ENCODE peak calls at places on chromosomes 6 and 20, in nine cellular contexts. W is AG04450, R is endodermal cell, N is fibroblast of lung, C is H7, V is brain microvascular endothelial cell, P is A673, E is breast epithelium, L is K562. H is an unnamed sample. For H3K27me3, the result is how much of the 10 kb centered on the place peaks cover.

GRCh38 chr20:8967641-8968245 is 101.1 kb upstream of the PLCB4 start:
- DNase-seq in W (no peak), R (no peak), N (peak), C (no peak), V (no peak), P (no peak), E (no peak), L (no peak), H (no peak)

GRCh38 chr6:89966250-89966588 is 72.0 kb downstream of the GJA10 start:
- DNase-seq in W (no peak), R (no peak), N (peak), C (no peak), V (no peak), P (no peak), E (no peak), L (no peak), H (peak)

GRCh38 chr6:118325220-118325860 is 222.8 kb upstream of the PLN start:
- DNase-seq in W (no peak), R (no peak), N (peak), C (no peak), V (peak), P (no peak), E (no peak), L (peak), H (peak)

GRCh38 chr6:14031516-14031915 is 86.1 kb upstream of the CD83 start:
- DNase-seq in W (no peak), R (no peak), N (no peak), C (no peak), V (no peak), P (no peak), E (peak), L (no peak), H (peak)

GRCh38 chr20:20292472-20292871 is 75.4 kb upstream of the INSM1 start:
- DNase-seq in W (no peak), R (no peak), N (no peak), C (no peak), V (no peak), P (no peak), E (no peak), L (no peak), H (no peak)

GRCh38 chr20:11719153-11719552 is 198.5 kb upstream of the BTBD3 start:
- DNase-seq in W (no peak), R (peak), N (no peak), C (peak), V (no peak), P (no peak), E (no peak), L (no peak), H (no peak)

GRCh38 chr20:13800728-13801134 is 15.9 kb downstream of the NDUFAF5 start:
- DNase-seq in W (peak), R (no peak), N (peak), C (no peak), V (peak), P (peak), E (peak), L (no peak), H (peak)

GRCh38 chr6:36139431-36139830 is 9.1 kb downstream of the MAPK13 start:
- DNase-seq in W (no peak), R (peak), N (no peak), C (peak), V (no peak), P (peak), E (no peak), L (peak), H (peak)

GRCh38 chr20:17427646-17428045 is 103.5 kb downstream of the BFSP1 start:
- DNase-seq in W (no peak), R (no peak), N (no peak), C (no peak), V (no peak), P (no peak), E (no peak), L (no peak), H (no peak)

GRCh38 chr6:33206027-33206863 is 1.8 kb downstream of the HSD17B8 start:
- DNase-seq in W (no peak), R (no peak), N (no peak), C (no peak), V (no peak), P (no peak), E (no peak), L (no peak), H (no peak)

GRCh38 chr6:54516331-54516730 is 208.1 kb downstream of the TINAG start:
- DNase-seq in W (no peak), R (no peak), N (no peak), C (no peak), V (no peak), P (no peak), E (no peak), L (no peak), H (no peak)

GRCh38 chr20:64161595-64162238 is 2.5 kb upstream of the MYT1 start:
- DNase-seq in W (no peak), R (peak), N (peak), C (peak), V (peak), P (peak), E (no peak), L (peak), H (peak)

GRCh38 chr20:48564997-48565396 is 262.8 kb downstream of the PREX1 start:
- DNase-seq in W (no peak), R (no peak), N (no peak), C (no peak), V (no peak), P (no peak), E (no peak), L (peak), H (no peak)

GRCh38 chr6:34543421-34543820 is 12.7 kb downstream of the SPDEF start:
- DNase-seq in W (peak), R (no peak), N (peak), C (no peak), V (peak), P (no peak), E (no peak), L (no peak), H (no peak)

GRCh38 chr6:155171747-155172191 is 92.0 kb upstream of the CLDN20 start:
- DNase-seq in W (no peak), R (peak), N (peak), C (no peak), V (peak), P (peak), E (no peak), L (no peak), H (no peak)

GRCh38 chr6:27672113-27672799 is 199.4 kb upstream of the ZNF184 start:
- DNase-seq in W (no peak), R (peak), N (peak), C (no peak), V (peak), P (peak), E (no peak), L (peak), H (peak)

GRCh38 chr6:113813207-113813606 is 43.9 kb upstream of the MARCKS start:
- DNase-seq in W (no peak), R (no peak), N (peak), C (no peak), V (peak), P (no peak), E (no peak), L (no peak), H (peak)

GRCh38 chr20:905396-905961 is 10.7 kb downstream of the ANGPT4 start:
- DNase-seq in W (no peak), R (no peak), N (no peak), C (no peak), V (no peak), P (no peak), E (no peak), L (no peak), H (no peak)

GRCh38 chr6:170088349-170088951 is 202.4 kb downstream of the DLL1 start:
- DNase-seq in W (no peak), R (peak), N (no peak), C (no peak), V (no peak), P (no peak), E (no peak), L (no peak), H (no peak)

GRCh38 chr6:169932491-169932890 is 181.1 kb downstream of the ERMARD start:
- DNase-seq in W (no peak), R (no peak), N (no peak), C (peak), V (no peak), P (no peak), E (no peak), L (peak), H (no peak)

GRCh38 chr6:33752139-33753015 is 5.7 kb upstream of the IP6K3 start:
- DNase-seq in W (no peak), R (no peak), N (no peak), C (no peak), V (no peak), P (no peak), E (no peak), L (no peak), H (no peak)

GRCh38 chr20:35465976-35466375 is 10.6 kb downstream of the CEP250 start:
- DNase-seq in W (no peak), R (no peak), N (no peak), C (no peak), V (no peak), P (no peak), E (no peak), L (no peak), H (no peak)

GRCh38 chr20:49572857-49573256 is 4.9 kb upstream of the PTGIS start:
- DNase-seq in W (no peak), R (peak), N (no peak), C (peak), V (no peak), P (no peak), E (no peak), L (no peak), H (no peak)

GRCh38 chr6:39178804-39179203 is 50.5 kb downstream of the KCNK5 start:
- DNase-seq in W (no peak), R (no peak), N (no peak), C (no peak), V (no peak), P (no peak), E (no peak), L (no peak), H (no peak)

GRCh38 chr6:28104392-28105250 is 19.8 kb upstream of the ZSCAN16 start:
- DNase-seq in W (no peak), R (peak), N (peak), C (peak), V (peak), P (peak), E (peak), L (peak), H (peak)

GRCh38 chr20:1281279-1282057 is 15.4 kb downstream of the SNPH start:
- DNase-seq in W (no peak), R (peak), N (no peak), C (no peak), V (no peak), P (no peak), E (peak), L (no peak), H (no peak)

GRCh38 chr6:128437685-128438084 is 82.7 kb downstream of the PTPRK start:
- DNase-seq in W (no peak), R (no peak), N (no peak), C (no peak), V (no peak), P (peak), E (no peak), L (no peak), H (no peak)

GRCh38 chr6:69456086-69456485 is 340.7 kb downstream of the LMBRD1 start:
- DNase-seq in W (no peak), R (no peak), N (no peak), C (no peak), V (no peak), P (no peak), E (no peak), L (no peak), H (no peak)

GRCh38 chr6:75850026-75850385 is 101.0 kb downstream of the MYO6 start:
- DNase-seq in W (no peak), R (no peak), N (no peak), C (no peak), V (no peak), P (no peak), E (no peak), L (no peak), H (no peak)

GRCh38 chr6:6004147-6004995 is 2.4 kb downstream of the NRN1 start:
- DNase-seq in W (no peak), R (peak), N (peak), C (peak), V (peak), P (peak), E (no peak), L (no peak), H (no peak)

GRCh38 chr6:170028629-170029345 is 262.1 kb downstream of the DLL1 start:
- DNase-seq in W (no peak), R (peak), N (no peak), C (no peak), V (no peak), P (no peak), E (peak), L (no peak), H (no peak)

GRCh38 chr20:10636326-10636818 is 37.4 kb downstream of the JAG1 start:
- DNase-seq in W (peak), R (no peak), N (peak), C (no peak), V (peak), P (no peak), E (no peak), L (no peak), H (no peak)

GRCh38 chr6:70280462-70280861 is 22.4 kb downstream of the COL9A1 start:
- DNase-seq in W (no peak), R (peak), N (no peak), C (peak), V (no peak), P (no peak), E (no peak), L (peak), H (no peak)

GRCh38 chr20:48622421-48622820 is 205.4 kb downstream of the PREX1 start:
- DNase-seq in W (no peak), R (no peak), N (no peak), C (no peak), V (no peak), P (no peak), E (no peak), L (no peak), H (no peak)

GRCh38 chr6:15960740-15961629 is 167.9 kb upstream of the MYLIP start:
- DNase-seq in W (no peak), R (peak), N (no peak), C (peak), V (no peak), P (peak), E (no peak), L (peak), H (peak)

GRCh38 chr20:18613553-18613952 is 25.7 kb downstream of the DTD1 start:
- DNase-seq in W (no peak), R (no peak), N (no peak), C (no peak), V (peak), P (no peak), E (no peak), L (no peak), H (no peak)

GRCh38 chr6:8006208-8006607 is 58.0 kb downstream of the BLOC1S5 start:
- DNase-seq in W (no peak), R (no peak), N (peak), C (no peak), V (peak), P (peak), E (no peak), L (peak), H (peak)

GRCh38 chr6:45428734-45429133 is 51.0 kb upstream of the SUPT3H start:
- DNase-seq in W (no peak), R (no peak), N (no peak), C (no peak), V (no peak), P (no peak), E (no peak), L (no peak), H (no peak)
- H3K27me3 ChIP-seq in W (under half), R (under half), N (under half), C (under half), V (under half), P (under half), E (under half), L (under half), H (under half)

GRCh38 chr6:29747688-29748250 is 24.5 kb downstream of the HLA-F start:
- DNase-seq in W (no peak), R (peak), N (no peak), C (peak), V (no peak), P (no peak), E (no peak), L (no peak), H (no peak)
- H3K27me3 ChIP-seq in W (under half), R (half or more), N (under half), C (half or more), V (under half), P (under half), E (under half), L (under half), H (half or more)

GRCh38 chr20:2509794-2510193 is 1.1 kb upstream of the ZNF343 start:
- DNase-seq in W (no peak), R (no peak), N (no peak), C (peak), V (no peak), P (no peak), E (no peak), L (no peak), H (no peak)

GRCh38 chr20:2507464-2507863 is 1.3 kb downstream of the ZNF343 start:
- DNase-seq in W (no peak), R (no peak), N (peak), C (no peak), V (no peak), P (no peak), E (no peak), L (no peak), H (no peak)

GRCh38 chr20:2507875-2508630 is 662 bp downstream of the ZNF343 start:
- DNase-seq in W (no peak), R (no peak), N (peak), C (no peak), V (no peak), P (peak), E (peak), L (peak), H (no peak)

GRCh38 chr20:2508631-2509467 is at the start of gene ZNF343:
- DNase-seq in W (peak), R (peak), N (peak), C (peak), V (peak), P (peak), E (peak), L (peak), H (peak)

DNA sequence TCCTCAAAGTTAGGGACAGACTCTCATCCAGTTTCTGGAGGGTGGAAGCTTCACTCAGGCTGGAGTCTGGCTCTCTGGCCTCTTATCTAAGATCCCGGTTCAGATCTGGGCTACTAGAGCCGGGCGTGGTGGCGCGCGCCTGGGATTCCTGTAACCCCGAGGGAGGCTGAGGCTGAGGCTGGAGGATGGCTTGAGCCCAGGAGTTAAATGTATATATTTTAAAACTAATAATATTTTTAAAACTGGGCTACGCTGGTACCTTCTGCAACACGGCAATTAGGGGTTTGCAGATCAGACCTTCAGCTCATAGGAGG is 710 bp upstream of the ZNF343 start:
- DNase-seq in W (no peak), R (no peak), N (no peak), C (no peak), V (no peak), P (no peak), E (no peak), L (peak), H (no peak)
- H3K27me3 ChIP-seq in W (under half), R (under half), N (under half), C (half or more), V (under half), P (under half), E (under half), L (under half), H (under half)

DNA sequence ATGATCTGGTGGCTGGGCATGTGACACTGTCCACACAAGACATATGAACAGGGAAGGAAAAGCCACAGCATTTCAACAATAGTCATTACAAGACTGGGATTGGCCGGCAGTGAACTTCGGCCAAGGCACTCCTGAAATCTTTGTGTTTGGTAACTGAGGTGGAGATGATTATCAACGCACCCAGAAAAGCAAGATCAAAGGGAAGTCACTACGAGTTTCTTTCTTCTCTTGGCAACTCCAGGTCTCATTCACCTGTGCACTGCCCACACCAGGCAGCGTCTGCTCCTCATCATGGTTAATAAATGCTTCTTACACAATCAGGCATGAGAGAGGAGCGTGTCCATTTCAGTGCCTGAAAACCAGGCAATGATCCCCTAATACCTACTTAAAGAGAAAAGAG is 20.5 kb upstream of the FOXC1 start:
- DNase-seq in W (no peak), R (no peak), N (no peak), C (no peak), V (no peak), P (no peak), E (peak), L (no peak), H (no peak)
- H3K27me3 ChIP-seq in W (under half), R (under half), N (under half), C (under half), V (under half), P (half or more), E (under half), L (half or more), H (under half)

DNA sequence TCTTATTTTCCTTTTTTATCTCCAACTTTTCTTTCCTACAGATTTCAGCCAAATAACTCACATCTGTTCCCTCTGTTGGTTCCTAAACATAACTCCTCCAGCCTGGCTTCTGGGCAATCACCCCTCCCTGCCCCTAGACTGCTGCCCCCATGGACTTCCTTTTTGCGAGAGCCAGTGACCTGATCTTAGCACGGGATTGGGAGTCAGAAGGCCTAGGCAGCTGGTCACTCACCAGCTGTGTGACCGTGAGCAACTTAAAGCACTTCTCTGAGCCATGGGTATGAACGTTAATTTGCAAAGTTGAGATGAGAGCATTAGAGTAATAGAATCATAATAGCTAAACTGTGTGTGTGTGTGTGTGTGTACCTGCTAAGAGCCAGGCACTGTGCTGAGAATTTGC is 4.5 kb upstream of the MMP9 start:
- DNase-seq in W (no peak), R (no peak), N (no peak), C (no peak), V (no peak), P (no peak), E (no peak), L (no peak), H (no peak)
- H3K27me3 ChIP-seq in W (half or more), R (under half), N (under half), C (under half), V (under half), P (under half), E (under half), L (half or more), H (under half)

GRCh38 chr6:79137671-79138070 is 59.6 kb upstream of the PHIP start:
- DNase-seq in W (no peak), R (no peak), N (no peak), C (no peak), V (no peak), P (no peak), E (no peak), L (no peak), H (no peak)

GRCh38 chr6:79135973-79136470 is 58.0 kb upstream of the PHIP start:
- DNase-seq in W (no peak), R (no peak), N (no peak), C (no peak), V (no peak), P (no peak), E (no peak), L (no peak), H (no peak)

GRCh38 chr6:79134699-79135474 is 56.8 kb upstream of the PHIP start:
- DNase-seq in W (no peak), R (no peak), N (no peak), C (no peak), V (no peak), P (no peak), E (no peak), L (no peak), H (no peak)

GRCh38 chr6:79138146-79138545 is 60.1 kb upstream of the PHIP start:
- DNase-seq in W (no peak), R (no peak), N (no peak), C (no peak), V (no peak), P (no peak), E (no peak), L (no peak), H (no peak)

GRCh38 chr6:79133173-79133572 is 55.1 kb upstream of the PHIP start:
- DNase-seq in W (no peak), R (no peak), N (no peak), C (no peak), V (no peak), P (no peak), E (no peak), L (no peak), H (no peak)
- H3K27me3 ChIP-seq in W (under half), R (under half), N (under half), C (under half), V (under half), P (under half), E (under half), L (under half), H (under half)

DNA sequence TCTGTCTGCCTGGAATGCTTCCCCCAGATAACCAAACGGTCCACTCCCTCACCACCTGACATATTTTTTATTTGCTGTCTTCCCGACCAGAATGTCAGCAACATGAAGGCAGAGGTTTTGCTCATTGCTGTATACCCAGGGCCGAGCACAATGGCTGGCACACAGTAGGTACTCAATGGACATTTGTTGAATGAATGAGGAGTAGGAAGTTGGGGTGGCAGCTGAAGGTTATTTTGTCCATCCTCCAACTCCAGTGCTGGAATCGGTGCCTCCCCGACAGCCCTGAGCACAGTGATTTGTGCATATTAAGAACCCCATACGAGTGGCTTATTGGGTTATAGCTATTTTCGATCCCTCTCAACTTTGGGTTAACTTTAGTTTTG is 10.3 kb downstream of the DUSP15 start:
- DNase-seq in W (no peak), R (no peak), N (no peak), C (no peak), V (no peak), P (no peak), E (no peak), L (no peak), H (no peak)
- H3K27me3 ChIP-seq in W (half or more), R (under half), N (half or more), C (under half), V (under half), P (half or more), E (under half), L (half or more), H (under half)

GRCh38 chr6:137517404-137517803 is 23.2 kb upstream of the OLIG3 start:
- DNase-seq in W (no peak), R (peak), N (no peak), C (no peak), V (no peak), P (no peak), E (no peak), L (no peak), H (no peak)
- H3K27me3 ChIP-seq in W (under half), R (half or more), N (under half), C (under half), V (half or more), P (half or more), E (under half), L (under half), H (under half)